ENCODE peak calls at places on chromosome X, in ten cellular contexts. D is GM23338, U is stomach, X is Panc1, C is upper lobe of left lung, K is SK-N-SH, Z is HL-60, Y is GM12891, B is prostate gland, W is GM12878. T is an unnamed sample.

GRCh38 chrX:93673056-93673868 is at the start of gene NAP1L3:
- DNase-seq in D (peak; percentile 88), U (peak; percentile 44), X (no peak), C (peak; percentile 86), K (peak; percentile 78), Z (no peak), Y (peak; percentile 1), B (peak; percentile 38), W (no peak), T (peak; percentile 76)

GRCh38 chrX:115373308-115373707 is 83.8 kb downstream of the LUZP4 start:
- DNase-seq in D (peak; percentile 1), U (no peak), X (no peak), C (no peak), K (no peak), Z (no peak), Y (no peak), B (no peak), W (no peak), T (no peak)

GRCh38 chrX:111098874-111099273 is 2.9 kb downstream of the PAK3 start:
- DNase-seq in D (peak; percentile 81), U (peak; percentile 62), X (peak; percentile 41), C (peak; percentile 33), K (peak; percentile 68), Z (peak; percentile 44), Y (peak; percentile 29), B (no peak), W (no peak), T (no peak)

GRCh38 chrX:20382518-20383291 is 116.0 kb upstream of the RPS6KA3 start:
- DNase-seq in D (no peak), U (no peak), X (no peak), C (no peak), K (peak; percentile 10), Z (no peak), Y (no peak), B (no peak), W (peak; percentile 12), T (no peak)

GRCh38 chrX:152810403-152810802 is 20.2 kb downstream of the CETN2 start:
- DNase-seq in D (peak; percentile 41), U (no peak), X (no peak), C (no peak), K (peak; percentile 64), Z (no peak), Y (no peak), B (no peak), W (no peak), T (no peak)

GRCh38 chrX:49930046-49930445 is 7.7 kb downstream of the CLCN5 start:
- DNase-seq in D (no peak), U (no peak), X (no peak), C (no peak), K (no peak), Z (no peak), Y (no peak), B (no peak), W (no peak), T (no peak)

GRCh38 chrX:139078761-139079160 is 367.2 kb upstream of the FGF13 start:
- DNase-seq in D (no peak), U (no peak), X (no peak), C (no peak), K (no peak), Z (no peak), Y (no peak), B (no peak), W (no peak), T (no peak)

GRCh38 chrX:131270085-131270484 is 19.0 kb downstream of the IGSF1 start:
- DNase-seq in D (no peak), U (no peak), X (no peak), C (no peak), K (no peak), Z (no peak), Y (no peak), B (no peak), W (no peak), T (no peak)

GRCh38 chrX:151030845-151031244 is 47.7 kb downstream of the HMGB3 start:
- DNase-seq in D (no peak), U (no peak), X (no peak), C (no peak), K (no peak), Z (peak; percentile 30), Y (no peak), B (no peak), W (no peak), T (no peak)

GRCh38 chrX:120021927-120022326 is 55.6 kb downstream of the RHOXF2B start:
- DNase-seq in D (no peak), U (no peak), X (no peak), C (no peak), K (no peak), Z (peak; percentile 73), Y (no peak), B (no peak), W (no peak), T (no peak)

GRCh38 chrX:10875995-10876394 is 235.1 kb upstream of the HCCS start:
- DNase-seq in D (no peak), U (no peak), X (no peak), C (no peak), K (no peak), Z (no peak), Y (no peak), B (no peak), W (peak; percentile 15), T (no peak)

GRCh38 chrX:10239611-10240064 is 82.9 kb downstream of the CLCN4 start:
- DNase-seq in D (no peak), U (no peak), X (no peak), C (no peak), K (no peak), Z (no peak), Y (no peak), B (no peak), W (no peak), T (no peak)

GRCh38 chrX:31366076-31366475 is 294.2 kb upstream of the FTHL17 start:
- DNase-seq in D (no peak), U (no peak), X (no peak), C (no peak), K (no peak), Z (no peak), Y (no peak), B (no peak), W (no peak), T (no peak)

GRCh38 chrX:129606918-129607317 is 47.8 kb downstream of the APLN start:
- DNase-seq in D (peak; percentile 74), U (peak; percentile 65), X (peak; percentile 41), C (no peak), K (peak; percentile 72), Z (peak; percentile 55), Y (peak; percentile 28), B (peak; percentile 25), W (peak; percentile 13), T (no peak)

GRCh38 chrX:72712094-72712755 is 1.9 kb downstream of the PHKA1 start:
- DNase-seq in D (no peak), U (no peak), X (no peak), C (no peak), K (peak; percentile 34), Z (no peak), Y (no peak), B (no peak), W (no peak), T (no peak)

GRCh38 chrX:2855761-2856160 is 27.0 kb downstream of the GYG2 start:
- DNase-seq in D (no peak), U (no peak), X (no peak), C (no peak), K (no peak), Z (no peak), Y (no peak), B (no peak), W (no peak), T (no peak)
- TF ChIP-seq POLR2AphosphoS5 in D (no peak), U (no peak), X (no peak), C (no peak), K (no peak), Z (no peak), Y (no peak), B (no peak), W (no peak), T (no peak)

GRCh38 chrX:81259008-81259713 is 57.3 kb downstream of the SH3BGRL start:
- DNase-seq in D (no peak), U (no peak), X (no peak), C (no peak), K (no peak), Z (no peak), Y (no peak), B (no peak), W (no peak), T (no peak)
- TF ChIP-seq POLR2AphosphoS5 in D (no peak), U (peak; percentile 8), X (no peak), C (no peak), K (no peak), Z (no peak), Y (no peak), B (peak; percentile 9), W (no peak), T (no peak)

GRCh38 chrX:133965321-133965720 is 20.1 kb downstream of the GPC3 start:
- DNase-seq in D (no peak), U (no peak), X (no peak), C (no peak), K (no peak), Z (no peak), Y (no peak), B (no peak), W (no peak), T (no peak)

GRCh38 chrX:133970021-133970550 is 15.3 kb downstream of the GPC3 start:
- DNase-seq in D (peak; percentile 68), U (no peak), X (no peak), C (no peak), K (no peak), Z (no peak), Y (no peak), B (no peak), W (no peak), T (no peak)

GRCh38 chrX:133968109-133968508 is 17.3 kb downstream of the GPC3 start:
- DNase-seq in D (no peak), U (no peak), X (no peak), C (no peak), K (no peak), Z (no peak), Y (no peak), B (no peak), W (no peak), T (no peak)

GRCh38 chrX:133969191-133969590 is 16.2 kb downstream of the GPC3 start:
- DNase-seq in D (peak; percentile 12), U (no peak), X (no peak), C (no peak), K (no peak), Z (no peak), Y (no peak), B (no peak), W (no peak), T (no peak)

DNA sequence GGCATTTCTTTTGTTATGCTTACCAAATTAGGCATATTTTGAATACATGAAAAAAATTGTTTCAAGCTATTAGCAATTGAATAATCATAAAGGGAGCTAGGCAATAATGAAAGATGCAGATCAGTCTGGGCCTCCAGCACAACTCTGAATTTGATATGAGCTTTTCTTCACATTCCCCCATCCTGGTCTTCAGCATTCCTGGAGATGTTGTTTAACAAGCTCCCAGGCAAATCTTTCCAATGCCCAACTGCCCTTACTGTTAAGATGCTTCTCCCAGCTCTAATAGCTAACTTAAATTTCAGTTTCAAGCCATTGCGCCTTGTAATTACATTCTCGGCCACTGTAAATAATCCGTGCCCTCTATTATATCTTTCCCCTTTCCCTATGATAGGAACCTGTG is 19.2 kb downstream of the GPC3 start:
- DNase-seq in D (peak; percentile 7), U (no peak), X (no peak), C (no peak), K (no peak), Z (no peak), Y (no peak), B (no peak), W (no peak), T (no peak)
- TF ChIP-seq POLR2AphosphoS5 in D (no peak), U (no peak), X (no peak), C (no peak), K (no peak), Z (no peak), Y (no peak), B (no peak), W (no peak), T (no peak)

GRCh38 chrX:147911192-147912022 is at the start of gene FMR1:
- DNase-seq in D (peak; percentile 91), U (peak; percentile 95), X (peak; percentile 74), C (peak; percentile 97), K (peak; percentile 95), Z (peak; percentile 89), Y (peak; percentile 72), B (peak; percentile 91), W (peak; percentile 60), T (peak; percentile 95)
- TF ChIP-seq POLR2AphosphoS5 in D (peak; percentile 59), U (peak; percentile 72), X (peak; percentile 72), C (no peak), K (no peak), Z (no peak), Y (no peak), B (peak; percentile 80), W (no peak), T (no peak)

T was measured in suprapubic skin.